ENCODE peak calls at places on chromosomes 13 and 19, in four cellular contexts. One of them, this sample, is unnamed.

GRCh38 chr19:31470229-31470939 is 121.1 kb upstream of the TSHZ3 start:
- DNase-seq in pancreas: no peak
- DNase-seq in choroid plexus epithelial cell: no peak
- DNase-seq in BE2C: no peak
- DNase-seq in this sample: no peak

GRCh38 chr19:1843116-1843515 is 5.2 kb downstream of the REXO1 start:
- DNase-seq in BE2C: no peak
- DNase-seq in pancreas: no peak
- DNase-seq in choroid plexus epithelial cell: no peak
- DNase-seq in this sample: no peak

GRCh38 chr19:41575998-41576397 is at the start of gene CEACAM21:
- DNase-seq in pancreas: peak; percentile 38
- DNase-seq in BE2C: no peak
- DNase-seq in choroid plexus epithelial cell: no peak
- DNase-seq in this sample: peak; percentile 81

GRCh38 chr19:29766100-29766499 is 45.7 kb upstream of the CCNE1 start:
- DNase-seq in choroid plexus epithelial cell: no peak
- DNase-seq in BE2C: no peak
- DNase-seq in pancreas: no peak
- DNase-seq in this sample: peak; percentile 45

GRCh38 chr13:39510296-39510695 is 92.7 kb downstream of the LHFPL6 start:
- DNase-seq in choroid plexus epithelial cell: no peak
- DNase-seq in pancreas: no peak
- DNase-seq in BE2C: no peak
- DNase-seq in this sample: no peak

GRCh38 chr19:35279985-35280821 is 2.1 kb upstream of the HAMP start:
- DNase-seq in pancreas: no peak
- DNase-seq in choroid plexus epithelial cell: no peak
- DNase-seq in BE2C: peak; percentile 35
- DNase-seq in this sample: no peak

GRCh38 chr13:50033696-50034095 is 18.5 kb downstream of the KCNRG start:
- DNase-seq in BE2C: no peak
- DNase-seq in pancreas: no peak
- DNase-seq in choroid plexus epithelial cell: peak; percentile 81
- DNase-seq in this sample: no peak

GRCh38 chr13:93246069-93246468 is 19.5 kb downstream of the GPC6 start:
- DNase-seq in pancreas: no peak
- DNase-seq in BE2C: no peak
- DNase-seq in choroid plexus epithelial cell: no peak
- DNase-seq in this sample: no peak

GRCh38 chr19:2722541-2723344 is 1.6 kb upstream of the DIRAS1 start:
- DNase-seq in pancreas: peak; percentile 41
- DNase-seq in BE2C: peak; percentile 56
- DNase-seq in choroid plexus epithelial cell: peak; percentile 69
- DNase-seq in this sample: peak; percentile 85

GRCh38 chr13:50248537-50249521 is 233.6 kb downstream of the KCNRG start:
- DNase-seq in choroid plexus epithelial cell: no peak
- DNase-seq in pancreas: no peak
- DNase-seq in BE2C: no peak
- DNase-seq in this sample: no peak

GRCh38 chr13:43116242-43116641 is 92.9 kb downstream of the DNAJC15 start:
- DNase-seq in pancreas: no peak
- DNase-seq in choroid plexus epithelial cell: no peak
- DNase-seq in BE2C: no peak
- DNase-seq in this sample: no peak

GRCh38 chr13:59415498-59415897 is 748.2 kb downstream of the DIAPH3 start:
- DNase-seq in pancreas: peak; percentile 55
- DNase-seq in choroid plexus epithelial cell: no peak
- DNase-seq in BE2C: no peak
- DNase-seq in this sample: no peak

GRCh38 chr13:26320766-26321165 is 66.8 kb downstream of the CDK8 start:
- DNase-seq in choroid plexus epithelial cell: no peak
- DNase-seq in pancreas: no peak
- DNase-seq in BE2C: no peak
- DNase-seq in this sample: no peak

GRCh38 chr19:14542721-14543328 is 13.4 kb downstream of the TECR start:
- DNase-seq in choroid plexus epithelial cell: peak; percentile 30
- DNase-seq in BE2C: no peak
- DNase-seq in pancreas: no peak
- DNase-seq in this sample: no peak

GRCh38 chr13:89832827-89833226 is 1514.7 kb upstream of the MIR17HG start:
- DNase-seq in BE2C: no peak
- DNase-seq in choroid plexus epithelial cell: no peak
- DNase-seq in pancreas: no peak
- DNase-seq in this sample: no peak

GRCh38 chr19:46928951-46929350 is 68.2 kb downstream of the ARHGAP35 start:
- DNase-seq in BE2C: no peak
- DNase-seq in choroid plexus epithelial cell: peak; percentile 30
- DNase-seq in pancreas: no peak
- DNase-seq in this sample: no peak

GRCh38 chr13:95087746-95088305 is 213.4 kb downstream of the ABCC4 start:
- DNase-seq in pancreas: no peak
- DNase-seq in BE2C: no peak
- DNase-seq in choroid plexus epithelial cell: peak; percentile 79
- DNase-seq in this sample: no peak

GRCh38 chr13:33089311-33089710 is 73.1 kb downstream of the KL start:
- DNase-seq in BE2C: no peak
- DNase-seq in pancreas: no peak
- DNase-seq in choroid plexus epithelial cell: no peak
- DNase-seq in this sample: no peak

GRCh38 chr13:106493569-106493968 is 41.9 kb downstream of the EFNB2 start:
- DNase-seq in pancreas: no peak
- DNase-seq in choroid plexus epithelial cell: no peak
- DNase-seq in BE2C: no peak
- DNase-seq in this sample: no peak

GRCh38 chr13:28685114-28685513 is 26.2 kb downstream of the POMP start:
- DNase-seq in BE2C: no peak
- DNase-seq in choroid plexus epithelial cell: no peak
- DNase-seq in pancreas: no peak
- DNase-seq in this sample: peak; percentile 65

GRCh38 chr13:85650613-85651012 is 148.6 kb downstream of the SLITRK6 start:
- DNase-seq in BE2C: no peak
- DNase-seq in choroid plexus epithelial cell: peak; percentile 5
- DNase-seq in pancreas: no peak
- DNase-seq in this sample: no peak

GRCh38 chr13:110108348-110109139 is 198.4 kb downstream of the COL4A1 start:
- DNase-seq in choroid plexus epithelial cell: peak; percentile 95
- DNase-seq in BE2C: peak; percentile 50
- DNase-seq in pancreas: peak; percentile 52
- DNase-seq in this sample: peak; percentile 73

GRCh38 chr13:35954207-35954560 is 177.0 kb downstream of the DCLK1 start:
- DNase-seq in choroid plexus epithelial cell: no peak
- DNase-seq in pancreas: no peak
- DNase-seq in BE2C: no peak
- DNase-seq in this sample: no peak

GRCh38 chr13:48505597-48506091 is 27.2 kb downstream of the RCBTB2 start:
- DNase-seq in pancreas: peak; percentile 40
- DNase-seq in choroid plexus epithelial cell: no peak
- DNase-seq in BE2C: no peak
- DNase-seq in this sample: no peak

GRCh38 chr19:33622505-33622808 is 704 bp downstream of the CHST8 start:
- DNase-seq in BE2C: peak; percentile 40
- DNase-seq in choroid plexus epithelial cell: no peak
- DNase-seq in pancreas: no peak
- DNase-seq in this sample: no peak

GRCh38 chr13:95002968-95003813 is 290.8 kb upstream of the SOX21 start:
- DNase-seq in BE2C: no peak
- DNase-seq in pancreas: no peak
- DNase-seq in choroid plexus epithelial cell: peak; percentile 22
- DNase-seq in this sample: peak; percentile 77

GRCh38 chr19:42066075-42066754 is 3.8 kb downstream of the GRIK5 start:
- DNase-seq in choroid plexus epithelial cell: peak; percentile 37
- DNase-seq in pancreas: no peak
- DNase-seq in BE2C: peak; percentile 78
- DNase-seq in this sample: no peak

GRCh38 chr19:35797663-35798062 is 15.0 kb downstream of the PRODH2 start:
- DNase-seq in choroid plexus epithelial cell: peak; percentile 7
- DNase-seq in BE2C: no peak
- DNase-seq in pancreas: peak; percentile 57
- DNase-seq in this sample: no peak

GRCh38 chr19:50322234-50322633 is 6.9 kb downstream of the KCNC3 start:
- DNase-seq in choroid plexus epithelial cell: no peak
- DNase-seq in BE2C: no peak
- DNase-seq in pancreas: no peak
- DNase-seq in this sample: no peak

GRCh38 chr13:38705351-38705750 is 18.5 kb downstream of the FREM2 start:
- DNase-seq in choroid plexus epithelial cell: no peak
- DNase-seq in BE2C: no peak
- DNase-seq in pancreas: no peak
- DNase-seq in this sample: no peak

GRCh38 chr13:19089315-19089714 is 92.3 kb downstream of the TUBA3C start:
- DNase-seq in pancreas: no peak
- DNase-seq in choroid plexus epithelial cell: no peak
- DNase-seq in BE2C: no peak
- DNase-seq in this sample: no peak

GRCh38 chr13:42101821-42102580 is 53.6 kb downstream of the DGKH start:
- DNase-seq in pancreas: no peak
- DNase-seq in choroid plexus epithelial cell: no peak
- DNase-seq in BE2C: no peak
- DNase-seq in this sample: no peak

GRCh38 chr19:54653181-54653809 is 9.5 kb upstream of the LILRB4 start:
- DNase-seq in choroid plexus epithelial cell: peak; percentile 52
- DNase-seq in pancreas: no peak
- DNase-seq in BE2C: no peak
- DNase-seq in this sample: no peak

GRCh38 chr13:45627656-45628055 is 12.1 kb upstream of the ERICH6B start:
- DNase-seq in BE2C: no peak
- DNase-seq in pancreas: no peak
- DNase-seq in choroid plexus epithelial cell: no peak
- DNase-seq in this sample: no peak

GRCh38 chr13:45626731-45627374 is 11.3 kb upstream of the ERICH6B start:
- DNase-seq in pancreas: no peak
- DNase-seq in BE2C: no peak
- DNase-seq in choroid plexus epithelial cell: peak; percentile 11
- DNase-seq in this sample: no peak

GRCh38 chr13:45621950-45622349 is 6.4 kb upstream of the ERICH6B start:
- DNase-seq in choroid plexus epithelial cell: no peak
- DNase-seq in BE2C: no peak
- DNase-seq in pancreas: no peak
- DNase-seq in this sample: no peak

GRCh38 chr13:45628094-45628493 is 12.6 kb upstream of the ERICH6B start:
- DNase-seq in BE2C: no peak
- DNase-seq in choroid plexus epithelial cell: no peak
- DNase-seq in pancreas: no peak
- DNase-seq in this sample: no peak

GRCh38 chr13:45623516-45624090 is 8.1 kb upstream of the ERICH6B start:
- DNase-seq in choroid plexus epithelial cell: peak; percentile 50
- DNase-seq in BE2C: no peak
- DNase-seq in pancreas: no peak
- DNase-seq in this sample: no peak
- TF ChIP-seq CTCF in choroid plexus epithelial cell: peak; percentile 66
- TF ChIP-seq CTCF in BE2C: peak; percentile 48
- TF ChIP-seq CTCF in pancreas: no peak
- TF ChIP-seq CTCF in this sample: peak; percentile 42

DNA sequence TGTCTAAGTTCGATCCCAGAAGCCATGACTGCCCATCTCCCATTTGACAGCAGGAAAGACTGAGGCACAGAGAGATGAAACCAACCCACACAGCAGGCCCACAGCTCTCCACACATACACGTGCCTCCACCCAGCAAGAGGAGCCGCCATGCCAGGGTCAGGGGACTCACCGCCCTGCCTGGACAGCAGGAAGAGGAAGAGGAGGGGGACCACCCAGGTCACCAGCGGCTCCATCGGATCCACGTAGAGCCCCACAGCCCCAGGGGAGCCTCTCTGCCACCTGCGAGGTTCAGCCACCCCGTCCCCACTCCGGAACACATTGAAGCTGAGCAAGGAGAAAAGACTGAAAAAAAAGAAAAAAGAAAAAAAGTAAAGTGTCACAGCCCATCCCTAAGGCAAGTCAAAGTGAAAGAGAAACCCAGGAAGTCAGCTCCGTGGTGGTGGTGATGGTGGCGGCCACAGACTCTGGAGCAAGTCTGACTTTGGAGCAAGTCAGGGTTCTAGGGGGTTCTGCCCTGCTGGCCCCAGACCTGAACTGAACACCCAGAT is at the start of gene IL12RB1:
- DNase-seq in BE2C: no peak
- DNase-seq in choroid plexus epithelial cell: peak; percentile 28
- DNase-seq in pancreas: no peak
- DNase-seq in this sample: no peak
- H3K4me3 ChIP-seq in BE2C: no peak within 1 kb of the TSS
- H3K4me3 ChIP-seq in choroid plexus epithelial cell: peak within 1 kb of the TSS; percentile 11
- H3K4me3 ChIP-seq in pancreas: no peak within 1 kb of the TSS
- H3K4me3 ChIP-seq in this sample: no peak within 1 kb of the TSS

GRCh38 chr19:52592301-52592700 is 22.2 kb downstream of the ZNF701 start:
- DNase-seq in pancreas: no peak
- DNase-seq in choroid plexus epithelial cell: no peak
- DNase-seq in BE2C: no peak
- DNase-seq in this sample: no peak
- TF ChIP-seq CTCF in pancreas: no peak
- TF ChIP-seq CTCF in choroid plexus epithelial cell: no peak
- TF ChIP-seq CTCF in BE2C: no peak
- TF ChIP-seq CTCF in this sample: no peak

DNA sequence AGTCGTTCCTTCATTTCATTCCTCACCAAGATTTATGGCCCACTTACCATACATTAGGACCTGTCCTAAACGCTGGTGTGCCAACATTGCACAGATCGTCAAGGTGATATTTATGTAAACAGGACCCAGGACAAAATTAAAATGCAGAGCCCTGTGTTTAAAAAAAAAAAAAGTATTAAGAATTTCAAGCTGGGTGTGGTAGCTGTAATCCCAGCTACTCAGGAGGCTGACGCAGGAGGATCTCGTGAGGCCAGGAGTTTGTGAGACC is 6.5 kb upstream of the ZNF444 start:
- DNase-seq in pancreas: no peak
- DNase-seq in BE2C: no peak
- DNase-seq in choroid plexus epithelial cell: no peak
- DNase-seq in this sample: no peak
- H3K4me3 ChIP-seq in pancreas: no peak overlapping the region
- H3K4me3 ChIP-seq in BE2C: no peak overlapping the region
- H3K4me3 ChIP-seq in choroid plexus epithelial cell: no peak overlapping the region
- H3K4me3 ChIP-seq in this sample: no peak overlapping the region

GRCh38 chr13:32023698-32024097 is 7.9 kb upstream of the FRY start:
- DNase-seq in pancreas: no peak
- DNase-seq in BE2C: no peak
- DNase-seq in choroid plexus epithelial cell: peak; percentile 39
- DNase-seq in this sample: no peak
- TF ChIP-seq CTCF in pancreas: no peak
- TF ChIP-seq CTCF in BE2C: peak; percentile 33
- TF ChIP-seq CTCF in choroid plexus epithelial cell: peak; percentile 49
- TF ChIP-seq CTCF in this sample: peak; percentile 11

DNA sequence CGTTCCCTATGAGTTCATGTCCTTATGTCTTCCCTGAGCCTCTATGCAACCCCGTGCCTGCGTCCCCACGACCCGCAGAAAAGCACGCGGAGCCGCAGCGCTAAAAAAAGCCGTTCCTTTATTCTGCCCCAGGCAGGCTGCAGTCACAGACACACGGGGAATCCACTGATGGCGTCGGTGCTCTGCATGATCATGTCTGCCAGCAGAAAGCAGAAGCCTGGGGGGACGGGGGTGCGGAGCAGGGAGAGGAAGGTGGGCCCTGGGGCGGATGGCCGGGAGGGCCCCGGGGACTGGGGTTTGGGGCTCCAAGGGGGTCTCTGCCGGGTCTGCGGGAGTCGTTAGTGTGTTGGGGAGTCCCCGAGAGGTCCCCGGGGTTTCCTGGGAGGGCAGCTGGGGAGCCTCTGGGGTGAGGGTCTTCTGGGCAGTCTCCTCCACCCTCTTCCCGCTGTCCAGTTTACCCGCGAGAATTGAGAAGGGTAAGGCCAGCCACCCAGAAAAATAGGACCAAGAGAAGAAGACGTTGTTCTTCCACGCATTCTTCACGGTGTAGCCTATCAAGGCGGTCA is 894 bp upstream of the ETFB start:
- DNase-seq in choroid plexus epithelial cell: peak; percentile 39
- DNase-seq in BE2C: peak; percentile 39
- DNase-seq in pancreas: peak; percentile 67
- DNase-seq in this sample: peak; percentile 66
- H3K4me3 ChIP-seq in choroid plexus epithelial cell: peak overlapping the region; percentile 94
- H3K4me3 ChIP-seq in BE2C: peak overlapping the region; percentile 80
- H3K4me3 ChIP-seq in pancreas: peak overlapping the region; percentile 59
- H3K4me3 ChIP-seq in this sample: peak overlapping the region; percentile 52

This sample was measured in left lung.